ENCODE peak calls at places on chromosomes 12 and 14, in nine cellular contexts. P is mucosa of gallbladder; M is NCI-H2081; V is posterior vena cava; D is iris pigment epithelial cell; Z is activated naive CD8-positive, alpha-beta T cell treated with anti-CD3 and anti-CD28 coated beads, Interleukin-2, amount 10 ng/mL, durations not matched to agents 7 days and 5 days; Q is T-helper 2 cell; G is upper lobe of right lung; R is aorta. L is an unnamed sample.

GRCh38 chr12:9702239-9702638 is 30.7 kb downstream of the CLECL1 start:
- DNase-seq in P (no peak), M (no peak), V (no peak), D (no peak), Z (peak; percentile 69), Q (no peak), G (no peak), R (no peak), L (no peak)

GRCh38 chr12:57111046-57111698 is at the start of gene STAT6:
- DNase-seq in P (peak; percentile 89), M (no peak), V (peak; percentile 95), D (peak; percentile 92), Z (peak; percentile 78), Q (peak; percentile 51), G (peak; percentile 91), R (peak; percentile 90), L (peak; percentile 68)

GRCh38 chr12:108859923-108860291 is 2.5 kb upstream of the SSH1 start:
- DNase-seq in P (no peak), M (no peak), V (no peak), D (no peak), Z (no peak), Q (no peak), G (no peak), R (no peak), L (no peak)

GRCh38 chr14:52269100-52269499 is 1.6 kb downstream of the PTGDR start:
- DNase-seq in P (no peak), M (no peak), V (no peak), D (no peak), Z (no peak), Q (no peak), G (no peak), R (no peak), L (no peak)

GRCh38 chr12:12716151-12716844 is 870 bp upstream of the CDKN1B start:
- DNase-seq in P (no peak), M (no peak), V (no peak), D (peak; percentile 35), Z (no peak), Q (no peak), G (no peak), R (no peak), L (no peak)

GRCh38 chr12:120647375-120647755 is 6.9 kb downstream of the CABP1 start:
- DNase-seq in P (no peak), M (no peak), V (no peak), D (no peak), Z (no peak), Q (no peak), G (no peak), R (no peak), L (no peak)

GRCh38 chr12:94401326-94401725 is 58.3 kb downstream of the CEP83 start:
- DNase-seq in P (no peak), M (no peak), V (no peak), D (no peak), Z (no peak), Q (no peak), G (no peak), R (no peak), L (no peak)

GRCh38 chr12:66931091-66931490 is 252.2 kb upstream of the GRIP1 start:
- DNase-seq in P (no peak), M (no peak), V (no peak), D (no peak), Z (no peak), Q (no peak), G (no peak), R (no peak), L (no peak)

GRCh38 chr14:33229269-33229924 is 290.7 kb downstream of the NPAS3 start:
- DNase-seq in P (no peak), M (peak; percentile 24), V (no peak), D (no peak), Z (no peak), Q (no peak), G (no peak), R (no peak), L (peak; percentile 60)

GRCh38 chr12:122834229-122834920 is 882 bp upstream of the HIP1R start:
- DNase-seq in P (no peak), M (peak; percentile 61), V (peak; percentile 83), D (peak; percentile 33), Z (no peak), Q (no peak), G (no peak), R (peak; percentile 82), L (peak; percentile 57)

GRCh38 chr12:22543246-22544037 is 900 bp downstream of the C2CD5 start:
- DNase-seq in P (peak; percentile 74), M (peak; percentile 60), V (peak; percentile 85), D (peak; percentile 20), Z (peak; percentile 70), Q (peak; percentile 12), G (peak; percentile 85), R (no peak), L (no peak)

GRCh38 chr14:97178781-97179180 is 381.6 kb downstream of the VRK1 start:
- DNase-seq in P (no peak), M (no peak), V (no peak), D (no peak), Z (no peak), Q (no peak), G (no peak), R (no peak), L (no peak)

GRCh38 chr14:24051789-24052655 is at the start of gene CARMIL3:
- DNase-seq in P (peak; percentile 55), M (peak; percentile 65), V (peak; percentile 88), D (peak; percentile 49), Z (peak; percentile 77), Q (peak; percentile 37), G (peak; percentile 89), R (peak; percentile 88), L (peak; percentile 57)

GRCh38 chr14:81269100-81269978 is 48.6 kb upstream of the GTF2A1 start:
- DNase-seq in P (peak; percentile 53), M (peak; percentile 44), V (no peak), D (peak; percentile 72), Z (no peak), Q (no peak), G (no peak), R (no peak), L (peak; percentile 86)

GRCh38 chr12:25971675-25972035 is 13.2 kb downstream of the RASSF8 start:
- DNase-seq in P (no peak), M (no peak), V (no peak), D (no peak), Z (no peak), Q (no peak), G (no peak), R (no peak), L (no peak)

GRCh38 chr12:113054948-113055486 is 1.5 kb upstream of the DTX1 start:
- DNase-seq in P (no peak), M (no peak), V (no peak), D (no peak), Z (no peak), Q (no peak), G (no peak), R (no peak), L (no peak)

GRCh38 chr12:55972045-55972843 is 1.6 kb upstream of the RAB5B start:
- DNase-seq in P (no peak), M (no peak), V (no peak), D (peak; percentile 84), Z (no peak), Q (no peak), G (no peak), R (no peak), L (peak; percentile 89)

GRCh38 chr12:67320614-67321305 is 51.6 kb downstream of the CAND1 start:
- DNase-seq in P (no peak), M (no peak), V (no peak), D (peak; percentile 15), Z (no peak), Q (no peak), G (no peak), R (no peak), L (no peak)

GRCh38 chr14:49367696-49368095 is 218.5 kb downstream of the RPS29 start:
- DNase-seq in P (no peak), M (no peak), V (no peak), D (no peak), Z (no peak), Q (no peak), G (no peak), R (no peak), L (no peak)

GRCh38 chr12:64808110-64808509 is 16.3 kb upstream of the TBC1D30 start:
- DNase-seq in P (no peak), M (no peak), V (no peak), D (no peak), Z (no peak), Q (no peak), G (no peak), R (no peak), L (no peak)

GRCh38 chr14:44453433-44454171 is 53.5 kb downstream of the FSCB start:
- DNase-seq in P (peak; percentile 32), M (peak; percentile 8), V (no peak), D (no peak), Z (no peak), Q (no peak), G (no peak), R (no peak), L (peak; percentile 7)

GRCh38 chr12:48958049-48958388 is 732 bp upstream of the ARF3 start:
- DNase-seq in P (no peak), M (no peak), V (no peak), D (no peak), Z (no peak), Q (no peak), G (no peak), R (no peak), L (no peak)

GRCh38 chr12:58915634-58916033 is 4.7 kb downstream of the LRIG3 start:
- DNase-seq in P (peak; percentile 54), M (peak; percentile 51), V (no peak), D (peak; percentile 79), Z (no peak), Q (no peak), G (no peak), R (no peak), L (no peak)

GRCh38 chr12:116339800-116340371 is 62.4 kb upstream of the MED13L start:
- DNase-seq in P (no peak), M (no peak), V (no peak), D (peak; percentile 34), Z (no peak), Q (no peak), G (no peak), R (peak; percentile 57), L (peak; percentile 67)

GRCh38 chr14:103366741-103367140 is 18.5 kb upstream of the MARK3 start:
- DNase-seq in P (no peak), M (no peak), V (no peak), D (no peak), Z (no peak), Q (no peak), G (no peak), R (no peak), L (no peak)

GRCh38 chr12:750356-751191 is 1.8 kb upstream of the WNK1 start:
- DNase-seq in P (no peak), M (peak; percentile 6), V (no peak), D (no peak), Z (no peak), Q (no peak), G (no peak), R (no peak), L (peak; percentile 13)

GRCh38 chr14:54189358-54190354 is 207.2 kb upstream of the CDKN3 start:
- DNase-seq in P (no peak), M (no peak), V (no peak), D (peak; percentile 80), Z (no peak), Q (no peak), G (no peak), R (no peak), L (peak; percentile 39)

GRCh38 chr14:79514700-79515099 is 696.6 kb downstream of the DIO2 start:
- DNase-seq in P (peak; percentile 17), M (no peak), V (no peak), D (peak; percentile 62), Z (no peak), Q (no peak), G (no peak), R (no peak), L (no peak)

GRCh38 chr12:95671265-95671664 is 119.3 kb downstream of the NTN4 start:
- DNase-seq in P (no peak), M (no peak), V (no peak), D (no peak), Z (no peak), Q (no peak), G (no peak), R (no peak), L (no peak)

GRCh38 chr12:30827406-30828055 is 72.8 kb upstream of the CAPRIN2 start:
- DNase-seq in P (no peak), M (no peak), V (no peak), D (no peak), Z (no peak), Q (no peak), G (no peak), R (no peak), L (no peak)

GRCh38 chr12:49357099-49357678 is 10.1 kb upstream of the SPATS2 start:
- DNase-seq in P (no peak), M (peak; percentile 18), V (no peak), D (peak; percentile 72), Z (no peak), Q (no peak), G (no peak), R (no peak), L (peak; percentile 66)

L was measured in SK-MEL-5.